ENCODE peak calls at places on chromosomes 5 and 9, in nine cellular contexts. D is cardiac muscle cell; Y is GM23248; W is esophagus squamous epithelium; X is PC-9; C is tibial nerve; B is mesendoderm; M is CD8-positive, alpha-beta T cell; J is heart left ventricle. G is an unnamed sample.

GRCh38 chr5:175541264-175541663 is 62.9 kb downstream of the SFXN1 start:
- DNase-seq in D (no peak), Y (no peak), W (no peak), X (no peak), C (no peak), B (no peak), M (no peak), J (no peak), G (no peak)

GRCh38 chr5:34505731-34506130 is 150.4 kb upstream of the RAI14 start:
- DNase-seq in D (no peak), Y (no peak), W (no peak), X (no peak), C (no peak), B (no peak), M (no peak), J (no peak), G (no peak)

GRCh38 chr9:95644377-95644776 is 127.6 kb upstream of the PTCH1 start:
- DNase-seq in D (no peak), Y (peak; percentile 40), W (no peak), X (no peak), C (no peak), B (no peak), M (no peak), J (no peak), G (no peak)

GRCh38 chr9:87372401-87372851 is 125.2 kb upstream of the DAPK1 start:
- DNase-seq in D (peak; percentile 63), Y (no peak), W (no peak), X (peak; percentile 78), C (no peak), B (no peak), M (no peak), J (no peak), G (no peak)

GRCh38 chr5:87940775-87941174 is 327.9 kb downstream of the TMEM161B start:
- DNase-seq in D (no peak), Y (no peak), W (no peak), X (no peak), C (no peak), B (no peak), M (no peak), J (no peak), G (no peak)

GRCh38 chr9:115469826-115470225 is 351.9 kb upstream of the TNC start:
- DNase-seq in D (no peak), Y (peak; percentile 32), W (no peak), X (no peak), C (no peak), B (no peak), M (no peak), J (no peak), G (no peak)

GRCh38 chr9:110143969-110144545 is 63.9 kb downstream of the C9orf152 start:
- DNase-seq in D (peak; percentile 27), Y (no peak), W (no peak), X (no peak), C (no peak), B (no peak), M (no peak), J (no peak), G (no peak)

GRCh38 chr5:40879163-40879942 is 29.9 kb upstream of the C7 start:
- DNase-seq in D (peak; percentile 17), Y (peak; percentile 59), W (no peak), X (peak; percentile 47), C (no peak), B (peak; percentile 9), M (no peak), J (no peak), G (no peak)

GRCh38 chr5:126335871-126336270 is 87.3 kb upstream of the GRAMD2B start:
- DNase-seq in D (no peak), Y (no peak), W (no peak), X (no peak), C (no peak), B (no peak), M (no peak), J (no peak), G (no peak)

GRCh38 chr5:73213566-73213998 is 40.6 kb downstream of the TMEM174 start:
- DNase-seq in D (no peak), Y (peak; percentile 69), W (no peak), X (no peak), C (peak; percentile 54), B (no peak), M (no peak), J (no peak), G (no peak)

GRCh38 chr5:143801251-143801650 is 10.7 kb upstream of the HMHB1 start:
- DNase-seq in D (no peak), Y (no peak), W (no peak), X (no peak), C (no peak), B (no peak), M (no peak), J (no peak), G (no peak)
- H3K4me1 ChIP-seq in D (no peaks in the 10 kb centered on the region), Y (no peaks in the 10 kb centered on the region), W (no peaks in the 10 kb centered on the region), X (no peaks in the 10 kb centered on the region), C (no peaks in the 10 kb centered on the region), B (no peaks in the 10 kb centered on the region), M (no peaks in the 10 kb centered on the region), J (peaks cover 13% of the 10 kb centered on the region), G (no peaks in the 10 kb centered on the region)

GRCh38 chr9:14323083-14323968 is 9.4 kb upstream of the NFIB start:
- DNase-seq in D (no peak), Y (no peak), W (no peak), X (no peak), C (no peak), B (no peak), M (no peak), J (no peak), G (no peak)

GRCh38 chr9:14321517-14322125 is 7.7 kb upstream of the NFIB start:
- DNase-seq in D (no peak), Y (peak; percentile 55), W (no peak), X (no peak), C (no peak), B (no peak), M (no peak), J (no peak), G (no peak)

GRCh38 chr9:14318934-14319513 is 5.1 kb upstream of the NFIB start:
- DNase-seq in D (no peak), Y (no peak), W (no peak), X (no peak), C (no peak), B (no peak), M (no peak), J (no peak), G (no peak)

GRCh38 chr9:14322211-14323082 is 8.5 kb upstream of the NFIB start:
- DNase-seq in D (peak; percentile 94), Y (peak; percentile 97), W (peak; percentile 54), X (peak; percentile 72), C (peak; percentile 86), B (peak; percentile 95), M (peak; percentile 63), J (peak; percentile 94), G (peak; percentile 94)

DNA sequence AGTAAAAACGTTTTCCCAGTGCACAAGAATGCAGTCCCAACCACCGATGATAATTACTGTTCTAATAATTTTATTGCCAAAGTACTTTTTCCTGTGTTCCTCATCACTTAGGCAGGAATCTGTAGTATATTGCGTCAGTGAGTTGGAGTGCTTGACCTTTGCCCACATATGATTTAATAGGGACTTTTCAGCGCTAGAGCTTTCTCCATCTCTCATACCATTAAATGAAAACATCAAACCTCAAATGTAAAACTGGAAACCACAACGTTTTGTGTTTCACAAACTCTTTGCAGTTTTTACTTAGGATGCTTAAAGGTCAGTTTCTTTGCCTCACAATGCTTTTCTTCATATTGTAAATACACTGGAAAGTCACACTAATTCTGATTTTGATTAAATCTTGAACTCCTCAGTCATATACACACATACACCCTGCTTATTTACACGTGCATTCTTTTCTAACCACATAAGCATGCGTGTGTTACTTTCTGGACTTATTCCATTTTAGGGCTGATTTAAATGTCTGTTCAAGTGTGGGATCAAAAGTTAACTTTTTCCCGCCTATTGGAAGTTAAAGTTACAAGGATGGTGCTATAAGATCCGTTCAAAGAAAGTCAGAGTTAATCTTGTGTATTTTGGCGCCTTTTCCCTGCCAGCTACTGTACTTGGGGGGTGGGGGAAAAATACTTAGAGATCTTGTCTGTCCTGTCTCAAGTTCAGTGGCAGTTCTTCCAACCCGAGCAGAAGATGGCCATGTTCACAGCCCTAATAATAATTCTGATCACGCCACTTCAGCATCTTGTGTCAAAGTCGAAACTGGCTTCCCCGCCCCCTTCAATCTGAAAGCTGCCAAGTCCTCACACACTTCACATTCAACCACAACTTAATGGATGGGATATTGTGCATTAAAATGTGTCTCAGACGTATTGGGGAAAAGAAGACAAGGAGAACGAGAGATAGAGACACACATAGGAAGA is 6.6 kb upstream of the NFIB start:
- DNase-seq in D (no peak), Y (peak; percentile 83), W (no peak), X (peak; percentile 77), C (no peak), B (no peak), M (no peak), J (no peak), G (peak; percentile 59)
- H3K4me3 ChIP-seq in D (peak overlapping the region; percentile 86), Y (peak overlapping the region; percentile 83), W (peak overlapping the region; percentile 87), X (peak overlapping the region; percentile 73), C (peak overlapping the region; percentile 77), B (no peak overlapping the region), M (no peak overlapping the region), J (peak overlapping the region; percentile 84), G (peak overlapping the region; percentile 70)

GRCh38 chr9:127537792-127538191 is 74.3 kb upstream of the STXBP1 start:
- DNase-seq in D (no peak), Y (no peak), W (no peak), X (no peak), C (no peak), B (peak; percentile 70), M (peak; percentile 0), J (peak; percentile 21), G (no peak)

GRCh38 chr9:127535396-127535795 is 76.7 kb upstream of the STXBP1 start:
- DNase-seq in D (no peak), Y (no peak), W (no peak), X (no peak), C (no peak), B (no peak), M (no peak), J (no peak), G (no peak)

GRCh38 chr9:127535834-127536233 is 76.2 kb upstream of the STXBP1 start:
- DNase-seq in D (no peak), Y (peak; percentile 88), W (no peak), X (no peak), C (no peak), B (no peak), M (no peak), J (peak; percentile 32), G (peak; percentile 64)

GRCh38 chr9:127536499-127536898 is 75.6 kb upstream of the STXBP1 start:
- DNase-seq in D (no peak), Y (no peak), W (no peak), X (no peak), C (no peak), B (no peak), M (peak; percentile 9), J (peak; percentile 20), G (no peak)

GRCh38 chr9:127537014-127537413 is 75.1 kb upstream of the STXBP1 start:
- DNase-seq in D (peak; percentile 31), Y (peak; percentile 85), W (no peak), X (no peak), C (no peak), B (no peak), M (peak; percentile 6), J (no peak), G (no peak)
- H3K4me1 ChIP-seq in D (no peaks in the 10 kb centered on the region), Y (peaks cover 63% of the 10 kb centered on the region), W (peaks cover 76% of the 10 kb centered on the region), X (peaks cover 17% of the 10 kb centered on the region), C (peaks cover 70% of the 10 kb centered on the region), B (no peaks in the 10 kb centered on the region), M (no peaks in the 10 kb centered on the region), J (peaks cover 68% of the 10 kb centered on the region), G (peaks cover 38% of the 10 kb centered on the region)

DNA sequence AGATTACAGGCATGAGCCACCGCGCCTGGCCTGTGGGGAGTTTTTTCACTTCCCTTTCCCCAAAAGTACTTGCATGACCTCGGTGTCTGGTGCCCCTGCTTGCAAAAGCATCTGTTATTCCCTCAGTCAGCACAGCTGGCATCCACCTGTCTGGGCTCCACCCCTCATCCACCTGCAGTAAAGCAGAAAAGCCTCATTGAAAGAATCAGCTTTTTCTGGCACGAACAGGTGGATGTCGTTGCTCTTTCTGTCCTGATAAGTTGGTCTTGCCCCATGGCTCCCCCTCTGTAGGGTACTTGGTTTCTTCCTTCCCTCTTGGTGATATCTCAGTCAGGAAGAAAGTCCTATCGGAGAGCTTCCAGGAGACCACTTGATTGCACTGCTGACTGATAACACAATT is 37.4 kb downstream of the WWC1 start:
- DNase-seq in D (peak; percentile 72), Y (no peak), W (no peak), X (peak; percentile 65), C (no peak), B (peak; percentile 98), M (no peak), J (no peak), G (no peak)
- H3K4me3 ChIP-seq in D (no peak overlapping the region), Y (no peak overlapping the region), W (no peak overlapping the region), X (peak overlapping the region; percentile 39), C (no peak overlapping the region), B (no peak overlapping the region), M (no peak overlapping the region), J (no peak overlapping the region), G (no peak overlapping the region)